ENCODE peak calls at places on chromosomes 6 and 20, in nine cellular contexts. S is fibroblast of lung; F is mesenteric fat pad; Q is stimulated activated CD8-positive, alpha-beta memory T cell treated with anti-CD3 and anti-CD28 coated beads, Interleukin-2, amount 100 ng/mL, for 48 hours; W is HS-27A; R is fibroblast of mammary gland; D is WTC11; U is psoas muscle; Z is fibroblast of pulmonary artery. A is an unnamed sample.

GRCh38 chr20:58100731-58101356 is 127.6 kb downstream of the ANKRD60 start:
- DNase-seq in S (no peak), F (no peak), Q (no peak), W (no peak), R (no peak), D (no peak), U (no peak), Z (no peak), A (no peak)

GRCh38 chr6:137927777-137928218 is 60.7 kb downstream of the TNFAIP3 start:
- DNase-seq in S (peak; percentile 15), F (no peak), Q (peak; percentile 62), W (no peak), R (no peak), D (no peak), U (no peak), Z (peak; percentile 46), A (peak; percentile 71)

GRCh38 chr6:83183082-83183828 is 9.8 kb downstream of the PGM3 start:
- DNase-seq in S (peak; percentile 85), F (no peak), Q (no peak), W (peak; percentile 50), R (peak; percentile 98), D (no peak), U (no peak), Z (peak; percentile 97), A (no peak)

GRCh38 chr6:30325150-30325872 is 1.4 kb upstream of the TRIM39 start:
- DNase-seq in S (peak; percentile 41), F (no peak), Q (no peak), W (no peak), R (peak; percentile 56), D (peak; percentile 80), U (no peak), Z (peak; percentile 39), A (no peak)

GRCh38 chr6:42929928-42930360 is 664 bp downstream of the CNPY3 start:
- DNase-seq in S (peak; percentile 79), F (no peak), Q (peak; percentile 52), W (peak; percentile 62), R (peak; percentile 83), D (no peak), U (no peak), Z (peak; percentile 66), A (peak; percentile 90)

GRCh38 chr20:23142162-23143050 is 56.3 kb upstream of the CD93 start:
- DNase-seq in S (no peak), F (peak; percentile 86), Q (no peak), W (no peak), R (no peak), D (no peak), U (peak; percentile 66), Z (no peak), A (no peak)

GRCh38 chr6:27617700-27618689 is 145.1 kb upstream of the ZNF184 start:
- DNase-seq in S (peak; percentile 57), F (no peak), Q (no peak), W (no peak), R (peak; percentile 62), D (peak; percentile 60), U (no peak), Z (peak; percentile 62), A (no peak)

GRCh38 chr6:19812512-19813119 is 24.6 kb upstream of the ID4 start:
- DNase-seq in S (peak; percentile 68), F (no peak), Q (no peak), W (no peak), R (peak; percentile 61), D (no peak), U (no peak), Z (peak; percentile 81), A (no peak)

GRCh38 chr6:158595223-158595622 is 35.3 kb downstream of the TMEM181 start:
- DNase-seq in S (peak; percentile 5), F (no peak), Q (no peak), W (no peak), R (peak; percentile 9), D (no peak), U (no peak), Z (peak; percentile 24), A (no peak)

GRCh38 chr20:41169791-41170351 is 32.5 kb downstream of the PLCG1 start:
- DNase-seq in S (peak; percentile 48), F (peak; percentile 26), Q (no peak), W (no peak), R (peak; percentile 94), D (peak; percentile 6), U (peak; percentile 42), Z (peak; percentile 55), A (no peak)

GRCh38 chr6:10585232-10585887 is 64.2 kb downstream of the GCNT2 start:
- DNase-seq in S (peak; percentile 20), F (no peak), Q (no peak), W (no peak), R (no peak), D (peak; percentile 77), U (no peak), Z (no peak), A (no peak)

GRCh38 chr20:35947489-35947888 is 6.8 kb downstream of the SCAND1 start:
- DNase-seq in S (peak; percentile 10), F (no peak), Q (peak; percentile 12), W (no peak), R (peak; percentile 33), D (peak; percentile 67), U (no peak), Z (peak; percentile 28), A (no peak)

GRCh38 chr6:166005401-166005845 is 162.2 kb downstream of the TBXT start:
- DNase-seq in S (peak; percentile 75), F (no peak), Q (no peak), W (no peak), R (peak; percentile 42), D (no peak), U (peak; percentile 63), Z (peak; percentile 74), A (no peak)

GRCh38 chr6:149845549-149845948 is 18.6 kb downstream of the LRP11 start:
- DNase-seq in S (no peak), F (no peak), Q (no peak), W (no peak), R (no peak), D (no peak), U (no peak), Z (no peak), A (no peak)